ENCODE peak calls at places on chromosome 21, in four cellular contexts. I, D, L and Q are unnamed samples.

GRCh38 chr21:31604591-31605190 is 54.8 kb upstream of the SOD1 start:
- DNase-seq in D (peak), L (peak), I (peak), Q (peak)

GRCh38 chr21:22120616-22121266 is 1122.5 kb downstream of the NCAM2 start:
- DNase-seq in L (peak), I (no peak), D (no peak), Q (no peak)

GRCh38 chr21:28375708-28376385 is 616.8 kb downstream of the LTN1 start:
- DNase-seq in D (no peak), L (no peak), I (no peak), Q (no peak)

GRCh38 chr21:35053356-35054096 is 4.4 kb upstream of the RUNX1 start:
- DNase-seq in I (no peak), L (no peak), D (no peak), Q (no peak)

GRCh38 chr21:36656138-36656537 is 42.8 kb upstream of the SIM2 start:
- DNase-seq in I (no peak), D (no peak), L (no peak), Q (no peak)

GRCh38 chr21:39406065-39406464 is 39.5 kb downstream of the LCA5L start:
- DNase-seq in L (no peak), D (no peak), I (no peak), Q (no peak)

GRCh38 chr21:33266784-33267135 is 593 bp downstream of the IL10RB start:
- DNase-seq in I (peak), L (no peak), D (no peak), Q (peak)

GRCh38 chr21:14841511-14842472 is 223.0 kb downstream of the NRIP1 start:
- DNase-seq in D (no peak), L (no peak), I (no peak), Q (no peak)

GRCh38 chr21:29501451-29501850 is 202.7 kb downstream of the BACH1 start:
- DNase-seq in I (no peak), D (no peak), L (no peak), Q (no peak)

GRCh38 chr21:38181101-38181500 is 75.7 kb upstream of the KCNJ15 start:
- DNase-seq in L (no peak), I (no peak), D (no peak), Q (no peak)